ENCODE peak calls at places on chromosomes 16 and 17, in six cellular contexts. P, S, H, M, U and Q are unnamed samples.

GRCh38 chr16:27237229-27238015 is 31.1 kb downstream of the NSMCE1 start:
- DNase-seq in U (peak; percentile 59), M (no peak), H (peak; percentile 72), P (no peak), S (no peak), Q (no peak)

GRCh38 chr16:3187798-3188674 is at the start of gene OR1F1:
- DNase-seq in M (no peak), H (peak; percentile 31), U (peak; percentile 23), P (no peak), S (no peak), Q (no peak)

GRCh38 chr17:61393550-61393903 is 6.1 kb upstream of the TBX2 start:
- DNase-seq in P (peak; percentile 75), M (no peak), H (no peak), U (no peak), S (no peak), Q (no peak)

GRCh38 chr17:61574542-61575351 is 16.3 kb downstream of the NACA2 start:
- DNase-seq in M (no peak), H (no peak), U (no peak), P (peak; percentile 64), S (no peak), Q (no peak)

GRCh38 chr17:7348478-7349242 is 3.3 kb upstream of the KCTD11 start:
- DNase-seq in U (no peak), H (no peak), S (no peak), M (no peak), P (no peak), Q (no peak)

GRCh38 chr16:30813821-30814189 is 26.8 kb upstream of the ZNF629 start:
- DNase-seq in S (no peak), H (no peak), U (no peak), M (no peak), P (no peak), Q (no peak)

GRCh38 chr16:88927010-88927409 is 50.0 kb downstream of the CBFA2T3 start:
- DNase-seq in H (no peak), S (no peak), M (no peak), P (peak; percentile 98), U (no peak), Q (no peak)

GRCh38 chr16:31880322-31880979 is 6.8 kb downstream of the ZNF267 start:
- DNase-seq in U (no peak), P (peak; percentile 14), H (no peak), S (no peak), M (no peak), Q (peak; percentile 78)

GRCh38 chr17:63446981-63447687 is 1.0 kb upstream of the CYB561 start:
- DNase-seq in P (peak; percentile 80), S (no peak), H (peak; percentile 42), M (no peak), U (peak; percentile 8), Q (no peak)